ENCODE peak calls at places on chromosomes 16 and 17, in four cellular contexts. M is HL-60, L is K562, Q is GM12878. V is an unnamed sample.

GRCh38 chr16:66242672-66243071 is 123.8 kb upstream of the CDH5 start:
- DNase-seq in M (no peak), L (no peak), Q (no peak), V (no peak)

GRCh38 chr17:63932008-63932561 is at the start of gene CD79B:
- DNase-seq in Q (no peak), M (no peak), L (no peak), V (peak; percentile 88)

GRCh38 chr16:71917900-71918299 is 22.6 kb downstream of the IST1 start:
- DNase-seq in L (no peak), M (no peak), Q (no peak), V (no peak)

GRCh38 chr16:85235988-85236831 is 123.9 kb upstream of the CIBAR2 start:
- DNase-seq in L (no peak), Q (no peak), M (no peak), V (peak; percentile 66)

GRCh38 chr17:32264140-32264799 is 1.4 kb upstream of the RHBDL3 start:
- DNase-seq in M (no peak), L (no peak), Q (no peak), V (no peak)

GRCh38 chr17:45432405-45433113 is at the start of gene ARHGAP27:
- DNase-seq in L (no peak), Q (no peak), M (peak; percentile 89), V (no peak)

GRCh38 chr17:57927048-57927723 is 28.0 kb downstream of the CUEDC1 start:
- DNase-seq in M (no peak), L (no peak), Q (no peak), V (no peak)

GRCh38 chr16:22262460-22262859 is 34.7 kb upstream of the POLR3E start:
- DNase-seq in Q (no peak), L (no peak), M (no peak), V (no peak)

DNA sequence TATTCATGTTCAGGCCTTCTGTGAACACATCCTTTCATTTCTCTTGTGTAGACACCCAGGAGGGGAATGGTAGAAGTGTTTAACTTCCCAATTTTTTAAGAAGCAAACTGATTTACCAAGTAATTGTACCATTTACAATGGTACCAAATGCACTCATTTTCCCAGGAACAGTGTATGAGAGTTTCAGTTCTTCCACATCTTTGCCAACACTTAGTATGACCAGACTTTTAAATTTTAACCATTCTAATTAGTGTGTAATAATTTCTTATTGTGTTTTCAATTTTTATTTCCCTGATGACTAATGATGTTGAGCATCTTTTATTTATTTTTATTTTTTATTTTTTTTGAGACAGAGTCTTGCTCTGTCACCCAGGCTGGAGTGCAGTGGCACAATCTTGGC is 10.2 kb upstream of the WFIKKN2 start:
- DNase-seq in M (no peak), Q (no peak), L (no peak), V (no peak)
- TF ChIP-seq SPI1 in M (no peak), Q (no peak), L (no peak), V (no peak)

DNA sequence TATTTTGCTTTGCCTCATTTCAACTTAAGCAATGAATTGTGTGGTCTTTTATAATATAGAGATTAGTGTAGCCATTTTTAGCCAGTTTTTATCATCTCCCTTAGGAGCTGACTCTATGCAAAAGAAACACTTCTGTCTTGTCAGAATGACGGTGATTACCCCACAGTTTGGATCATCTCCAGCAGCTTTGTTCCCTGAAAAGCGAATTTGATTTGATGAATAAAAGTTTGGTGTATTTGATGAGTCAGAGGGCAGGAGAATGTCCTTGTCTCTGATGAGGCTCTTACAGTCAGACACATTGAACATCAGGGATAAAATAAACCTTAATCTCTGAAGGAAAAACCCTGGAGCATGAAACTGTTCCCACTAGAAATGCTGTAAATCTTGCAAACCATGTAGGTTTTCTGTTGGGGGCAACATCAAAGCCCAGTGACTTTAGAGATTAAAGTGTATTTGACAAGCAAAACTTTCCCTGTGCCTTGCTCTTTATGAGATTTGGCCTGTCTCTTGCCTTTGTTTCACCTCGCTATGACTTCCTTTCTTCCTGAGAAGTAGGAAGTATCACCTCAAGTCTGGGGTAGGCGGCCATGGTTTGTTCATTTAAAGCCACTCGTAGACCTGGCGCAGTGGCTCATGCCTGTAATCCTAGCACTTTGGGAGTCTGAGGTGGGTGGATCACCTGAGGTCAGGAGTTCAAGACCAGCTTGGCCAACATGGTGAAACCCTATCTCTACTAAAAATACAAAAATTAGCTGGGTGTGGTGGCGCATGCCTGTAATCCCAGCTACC is 209.3 kb downstream of the FTO start:
- DNase-seq in L (no peak), M (no peak), Q (no peak), V (no peak)
- TF ChIP-seq SPI1 in L (no peak), M (no peak), Q (no peak), V (no peak)

DNA sequence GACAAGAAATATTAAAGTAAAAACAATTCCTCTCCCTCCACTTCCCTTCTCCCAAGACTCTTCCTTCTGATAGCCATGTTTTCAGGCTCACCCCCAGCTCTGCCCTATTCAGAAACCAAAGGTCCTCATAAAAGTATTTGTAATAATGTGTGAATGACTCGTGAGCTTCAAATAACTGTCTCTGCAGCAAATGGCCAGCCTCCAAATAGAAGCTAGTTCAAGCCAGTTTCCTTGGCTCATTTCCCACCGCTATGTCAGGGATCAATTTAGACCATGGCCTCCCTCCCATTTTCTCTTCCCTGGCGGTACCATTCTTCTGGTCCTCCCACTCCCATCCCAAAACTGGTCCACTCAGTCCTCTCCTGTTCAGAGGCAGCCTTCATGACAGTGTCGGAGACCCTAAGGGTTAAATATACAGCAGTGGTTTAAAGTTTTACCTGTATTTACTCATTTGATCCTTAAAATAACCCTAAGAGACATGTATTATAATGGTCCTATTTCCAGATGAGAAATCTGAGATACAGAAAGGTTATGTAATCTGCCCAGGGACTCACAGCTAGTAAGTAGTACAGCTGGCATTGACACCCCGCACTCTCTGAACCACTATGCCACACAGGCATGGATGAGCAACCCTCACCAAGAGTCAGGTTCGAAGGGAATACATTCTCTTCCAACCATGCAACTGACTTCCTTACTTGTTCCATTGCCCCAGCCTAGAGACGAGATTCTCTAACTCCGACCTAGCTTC is 42.9 kb downstream of the GAS7 start:
- DNase-seq in L (no peak), M (no peak), Q (no peak), V (no peak)
- TF ChIP-seq SPI1 in L (no peak), M (no peak), Q (no peak), V (no peak)

GRCh38 chr17:76523084-76524037 is 14.1 kb downstream of the CYGB start:
- DNase-seq in Q (no peak), M (peak; percentile 63), L (peak; percentile 88), V (peak; percentile 83)
- TF ChIP-seq SPI1 in Q (no peak), M (no peak), L (no peak), V (no peak)

GRCh38 chr17:68509151-68510057 is 2.8 kb upstream of the PRKAR1A start:
- DNase-seq in Q (no peak), M (peak; percentile 74), L (no peak), V (no peak)
- TF ChIP-seq SPI1 in Q (no peak), M (no peak), L (no peak), V (no peak)

GRCh38 chr17:82334622-82335394 is 1.2 kb upstream of the SECTM1 start:
- DNase-seq in M (no peak), L (no peak), Q (no peak), V (no peak)
- TF ChIP-seq SPI1 in M (no peak), L (no peak), Q (no peak), V (no peak)

DNA sequence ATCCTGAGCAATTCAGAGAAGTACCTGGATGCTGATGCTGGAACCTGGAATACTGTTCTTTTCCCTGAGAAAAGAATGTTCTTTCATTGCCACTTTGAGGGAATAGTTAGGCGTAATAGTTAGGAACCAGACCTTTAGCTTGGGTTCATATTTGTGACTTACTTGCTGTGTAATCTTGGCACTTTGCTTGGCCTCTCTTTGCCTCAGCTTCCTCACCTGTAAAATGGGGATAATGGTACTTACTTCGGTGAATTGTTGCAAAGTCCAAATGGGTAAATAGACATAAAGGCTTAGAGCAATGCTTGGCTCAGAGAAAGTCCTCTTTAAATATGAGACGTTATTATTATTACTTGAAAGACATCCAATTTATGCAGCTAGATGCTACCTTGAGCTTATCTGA is 55.0 kb upstream of the CLEC19A start:
- DNase-seq in L (no peak), M (no peak), Q (no peak), V (no peak)
- TF ChIP-seq SPI1 in L (no peak), M (no peak), Q (no peak), V (no peak)

V was measured in GM12891.